ENCODE peak calls at places on chromosome 4, in seven cellular contexts. P is GM23338, K is IMR-90, Q is fibroblast of lung, A is mesendoderm, G is HCT116, E is SK-N-SH. Y is an unnamed sample. For H3K27me3 and H3K36me3, the result is how much of the 10 kb centered on the place peaks cover.

GRCh38 chr4:130808492-130808891 is 1712.5 kb downstream of the C4orf33 start:
- DNase-seq in P (peak), K (no peak), Q (peak), A (peak), G (peak), E (peak), Y (peak)

GRCh38 chr4:76947369-76947768 is 2.2 kb upstream of the SEPTIN11 start:
- DNase-seq in P (no peak), K (no peak), Q (no peak), A (peak), G (no peak), E (no peak), Y (no peak)

GRCh38 chr4:76611611-76612010 is 176.6 kb downstream of the SHROOM3 start:
- DNase-seq in P (no peak), K (peak), Q (no peak), A (no peak), G (no peak), E (no peak), Y (no peak)

GRCh38 chr4:73620115-73620792 is at the start of gene RASSF6:
- DNase-seq in P (peak), K (no peak), Q (no peak), A (peak), G (peak), E (no peak), Y (peak)

GRCh38 chr4:8855781-8856245 is 15.8 kb downstream of the HMX1 start:
- DNase-seq in P (peak), K (no peak), Q (no peak), A (peak), G (no peak), E (no peak), Y (no peak)

GRCh38 chr4:104860227-104861123 is 286.2 kb upstream of the TET2 start:
- DNase-seq in P (peak), K (peak), Q (peak), A (peak), G (peak), E (peak), Y (peak)

GRCh38 chr4:1050486-1051213 is 39.2 kb downstream of the FGFRL1 start:
- DNase-seq in P (no peak), K (no peak), Q (peak), A (peak), G (no peak), E (peak), Y (no peak)

GRCh38 chr4:37803348-37803973 is 23.0 kb upstream of the PGM2 start:
- DNase-seq in P (peak), K (peak), Q (peak), A (peak), G (no peak), E (peak), Y (peak)

GRCh38 chr4:121656269-121656641 is 40.5 kb downstream of the ANXA5 start:
- DNase-seq in P (peak), K (peak), Q (peak), A (peak), G (peak), E (peak), Y (peak)

GRCh38 chr4:8259743-8260430 is 9.7 kb upstream of the HTRA3 start:
- DNase-seq in P (no peak), K (no peak), Q (no peak), A (no peak), G (no peak), E (no peak), Y (no peak)

GRCh38 chr4:179893967-179894590 is 2349.1 kb upstream of the TENM3 start:
- DNase-seq in P (no peak), K (peak), Q (peak), A (no peak), G (no peak), E (no peak), Y (no peak)

GRCh38 chr4:76898949-76899640 is 1.2 kb upstream of the SOWAHB start:
- DNase-seq in P (peak), K (no peak), Q (no peak), A (peak), G (no peak), E (no peak), Y (no peak)

GRCh38 chr4:648579-649292 is 23.4 kb downstream of the PDE6B start:
- DNase-seq in P (no peak), K (no peak), Q (no peak), A (peak), G (no peak), E (no peak), Y (no peak)

GRCh38 chr4:145786261-145786660 is 106.3 kb downstream of the C4orf51 start:
- DNase-seq in P (no peak), K (no peak), Q (no peak), A (no peak), G (no peak), E (no peak), Y (no peak)

GRCh38 chr4:125187221-125187620 is 127.5 kb upstream of the FAT4 start:
- DNase-seq in P (no peak), K (peak), Q (peak), A (no peak), G (no peak), E (no peak), Y (no peak)

GRCh38 chr4:132540268-132540667 is 608.8 kb upstream of the PCDH10 start:
- DNase-seq in P (no peak), K (no peak), Q (no peak), A (peak), G (no peak), E (no peak), Y (no peak)

GRCh38 chr4:188986271-188986689 is 847.0 kb downstream of the TRIML1 start:
- DNase-seq in P (no peak), K (peak), Q (peak), A (no peak), G (no peak), E (no peak), Y (peak)

GRCh38 chr4:7358100-7358735 is 76.5 kb downstream of the PSAPL1 start:
- DNase-seq in P (no peak), K (peak), Q (peak), A (peak), G (peak), E (no peak), Y (no peak)

GRCh38 chr4:143127621-143128020 is 57.1 kb upstream of the USP38 start:
- DNase-seq in P (no peak), K (no peak), Q (no peak), A (no peak), G (no peak), E (peak), Y (no peak)

GRCh38 chr4:385934-386707 is 48.5 kb downstream of the ZNF141 start:
- DNase-seq in P (peak), K (no peak), Q (no peak), A (no peak), G (no peak), E (peak), Y (no peak)

GRCh38 chr4:1971456-1972200 is 37.1 kb downstream of the NELFA start:
- DNase-seq in P (no peak), K (no peak), Q (no peak), A (no peak), G (no peak), E (no peak), Y (no peak)

GRCh38 chr4:103948244-103949018 is 228.6 kb upstream of the TACR3 start:
- DNase-seq in P (peak), K (no peak), Q (no peak), A (peak), G (no peak), E (no peak), Y (no peak)

GRCh38 chr4:27024807-27025206 is 164.2 kb downstream of the STIM2 start:
- DNase-seq in P (no peak), K (no peak), Q (no peak), A (peak), G (no peak), E (no peak), Y (no peak)

GRCh38 chr4:70715097-70715496 is 6.7 kb upstream of the RUFY3 start:
- DNase-seq in P (no peak), K (peak), Q (peak), A (no peak), G (no peak), E (no peak), Y (no peak)

GRCh38 chr4:2937146-2937857 is 25.9 kb downstream of the NOP14 start:
- DNase-seq in P (no peak), K (no peak), Q (no peak), A (no peak), G (peak), E (no peak), Y (no peak)

GRCh38 chr4:23279377-23279988 is 586.7 kb downstream of the GBA3 start:
- DNase-seq in P (no peak), K (no peak), Q (peak), A (no peak), G (no peak), E (no peak), Y (no peak)

DNA sequence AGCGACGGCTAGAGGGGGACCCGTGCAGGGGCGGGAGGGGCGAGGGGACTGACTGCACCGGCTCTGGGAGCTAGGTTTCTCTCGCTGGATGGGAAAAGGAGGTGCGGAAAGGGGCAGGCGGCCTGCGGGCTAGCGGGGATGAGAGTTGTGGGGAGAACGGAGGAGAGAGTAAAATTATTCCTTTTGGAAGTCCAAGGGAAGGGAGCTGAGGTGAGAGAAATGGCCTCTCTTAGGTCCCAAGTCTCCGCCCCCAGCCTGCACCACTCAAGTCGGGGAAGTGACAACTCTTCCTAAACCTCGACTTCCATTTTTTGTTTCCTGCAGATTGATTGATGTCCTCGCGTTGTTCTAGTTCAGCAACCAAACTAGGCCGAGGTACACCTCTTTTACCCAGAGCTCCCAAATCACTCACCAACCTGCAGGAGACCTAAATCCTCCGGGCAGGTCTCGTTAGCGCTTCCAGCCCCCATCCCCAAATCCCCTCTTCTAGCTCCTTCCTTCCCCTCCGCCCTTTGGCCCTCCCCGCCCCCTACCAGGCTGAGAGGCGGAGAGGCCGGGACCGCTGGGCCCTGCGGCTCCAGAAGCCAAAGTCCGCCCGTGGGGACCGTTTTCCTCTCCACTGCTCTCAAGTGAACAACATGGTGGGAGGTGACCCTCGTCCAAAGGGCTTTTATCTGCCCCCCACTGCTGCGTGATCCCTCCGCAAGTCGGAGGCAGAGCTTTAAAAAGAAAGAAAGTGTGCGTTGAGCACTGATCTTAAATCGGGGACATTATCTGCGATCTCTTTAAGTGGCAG is 7.3 kb downstream of the PITX2 start:
- DNase-seq in P (peak), K (no peak), Q (no peak), A (peak), G (no peak), E (no peak), Y (no peak)
- H3K27me3 ChIP-seq in P (half or more), K (half or more), Q (half or more), A (under half), G (under half), E (half or more), Y (under half)

GRCh38 chr4:185721190-185721948 is 90.6 kb downstream of the SORBS2 start:
- DNase-seq in P (no peak), K (no peak), Q (peak), A (no peak), G (no peak), E (no peak), Y (no peak)
- H3K4me2 ChIP-seq in P (no peak), K (no peak), Q (no peak), A (no peak), G (no peak), E (no peak), Y (no peak)

GRCh38 chr4:184123009-184123408 is 94.7 kb downstream of the ENPP6 start:
- DNase-seq in P (no peak), K (no peak), Q (no peak), A (no peak), G (no peak), E (no peak), Y (no peak)
- H3K36me3 ChIP-seq in P (under half), K (under half), Q (under half), A (under half), G (under half), E (under half), Y (under half)

GRCh38 chr4:14857475-14857874 is 144.8 kb upstream of the CPEB2 start:
- DNase-seq in P (no peak), K (no peak), Q (no peak), A (no peak), G (no peak), E (no peak), Y (no peak)

GRCh38 chr4:14856076-14856926 is 146.0 kb upstream of the CPEB2 start:
- DNase-seq in P (no peak), K (peak), Q (peak), A (peak), G (peak), E (no peak), Y (no peak)

GRCh38 chr4:14856927-14857220 is 145.4 kb upstream of the CPEB2 start:
- DNase-seq in P (no peak), K (no peak), Q (no peak), A (no peak), G (no peak), E (no peak), Y (no peak)

GRCh38 chr4:14855719-14856075 is 146.6 kb upstream of the CPEB2 start:
- DNase-seq in P (no peak), K (no peak), Q (no peak), A (no peak), G (no peak), E (no peak), Y (no peak)

GRCh38 chr4:14857986-14858385 is 144.3 kb upstream of the CPEB2 start:
- DNase-seq in P (no peak), K (no peak), Q (no peak), A (no peak), G (no peak), E (no peak), Y (no peak)
- H3K27me3 ChIP-seq in P (under half), K (under half), Q (under half), A (under half), G (under half), E (under half), Y (under half)

GRCh38 chr4:184368731-184369130 is 105.6 kb downstream of the IRF2 start:
- DNase-seq in P (no peak), K (no peak), Q (no peak), A (no peak), G (no peak), E (no peak), Y (no peak)

GRCh38 chr4:184371390-184371787 is 103.0 kb downstream of the IRF2 start:
- DNase-seq in P (no peak), K (no peak), Q (no peak), A (no peak), G (no peak), E (peak), Y (no peak)

GRCh38 chr4:184369871-184370270 is 104.5 kb downstream of the IRF2 start:
- DNase-seq in P (no peak), K (no peak), Q (no peak), A (no peak), G (no peak), E (no peak), Y (peak)

GRCh38 chr4:184368290-184368689 is 106.1 kb downstream of the IRF2 start:
- DNase-seq in P (no peak), K (no peak), Q (no peak), A (no peak), G (no peak), E (no peak), Y (no peak)

GRCh38 chr4:184370711-184371389 is 103.5 kb downstream of the IRF2 start:
- DNase-seq in P (no peak), K (peak), Q (peak), A (no peak), G (no peak), E (no peak), Y (no peak)
- H3K4me2 ChIP-seq in P (no peak), K (no peak), Q (no peak), A (no peak), G (no peak), E (no peak), Y (no peak)

GRCh38 chr4:153297116-153297515 is 47.4 kb upstream of the MND1 start:
- DNase-seq in P (no peak), K (no peak), Q (no peak), A (no peak), G (no peak), E (no peak), Y (no peak)
- H3K36me3 ChIP-seq in P (under half), K (under half), Q (under half), A (under half), G (under half), E (under half), Y (under half)

DNA sequence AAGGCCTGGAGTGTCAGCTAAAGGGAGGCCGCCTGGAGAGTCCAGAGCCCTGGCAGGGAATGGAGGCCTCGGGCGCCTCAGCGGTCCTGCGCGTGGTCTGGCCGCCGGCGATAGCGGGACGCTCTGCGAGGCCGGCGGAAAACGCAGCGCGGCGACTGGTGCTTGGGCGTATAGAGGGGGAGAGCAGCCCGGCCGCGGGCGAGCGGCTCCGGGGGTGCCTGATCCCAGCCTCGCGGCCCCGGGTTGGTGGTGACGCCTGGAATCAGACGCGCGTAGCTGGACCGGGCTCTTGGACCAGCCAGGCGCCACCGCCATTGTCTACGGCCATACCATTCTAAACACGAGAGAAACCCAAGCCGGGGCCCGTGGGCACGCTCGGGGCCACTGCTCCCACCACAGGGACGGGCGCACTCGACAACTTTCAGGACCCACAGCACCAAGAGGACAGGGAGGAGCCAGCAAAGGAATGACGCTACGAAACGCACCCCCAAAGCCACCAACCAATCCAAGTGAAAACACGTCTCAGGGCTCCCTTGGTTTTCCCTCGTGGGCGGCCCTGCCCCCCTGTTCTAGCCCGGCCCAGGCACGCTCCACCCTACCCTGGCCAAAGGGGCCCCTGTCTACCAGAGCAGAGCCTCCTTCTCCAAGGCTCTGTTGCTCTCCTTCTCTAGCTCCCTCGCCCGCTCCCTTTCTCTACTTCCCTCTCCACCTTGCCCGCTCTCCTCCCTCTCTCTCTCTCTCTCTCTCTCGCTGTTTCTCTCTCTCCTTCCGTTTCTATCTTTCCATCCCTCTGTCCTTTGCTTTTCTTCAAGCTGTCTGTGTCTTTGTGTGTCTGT is 7.8 kb downstream of the FRG2 start:
- DNase-seq in P (peak), K (no peak), Q (no peak), A (peak), G (no peak), E (peak), Y (no peak)
- H3K27me3 ChIP-seq in P (half or more), K (half or more), Q (under half), A (under half), G (under half), E (under half), Y (under half)

GRCh38 chr4:141459020-141459419 is 177.4 kb upstream of the IL15 start:
- DNase-seq in P (no peak), K (no peak), Q (peak), A (no peak), G (no peak), E (no peak), Y (no peak)

GRCh38 chr4:141462361-141462760 is 174.0 kb upstream of the IL15 start:
- DNase-seq in P (no peak), K (peak), Q (no peak), A (no peak), G (no peak), E (no peak), Y (no peak)

GRCh38 chr4:141455651-141456050 is 180.7 kb upstream of the IL15 start:
- DNase-seq in P (no peak), K (peak), Q (no peak), A (no peak), G (no peak), E (no peak), Y (no peak)

GRCh38 chr4:141457653-141458052 is 178.7 kb upstream of the IL15 start:
- DNase-seq in P (no peak), K (no peak), Q (no peak), A (no peak), G (no peak), E (no peak), Y (no peak)

GRCh38 chr4:141458501-141458900 is 177.9 kb upstream of the IL15 start:
- DNase-seq in P (no peak), K (peak), Q (peak), A (peak), G (no peak), E (no peak), Y (no peak)
- H3K4me2 ChIP-seq in P (no peak), K (no peak), Q (no peak), A (no peak), G (no peak), E (no peak), Y (no peak)

GRCh38 chr4:88029556-88029955 is 22.1 kb downstream of the PKD2 start:
- DNase-seq in P (no peak), K (peak), Q (no peak), A (no peak), G (no peak), E (no peak), Y (no peak)
- H3K36me3 ChIP-seq in P (under half), K (under half), Q (under half), A (under half), G (under half), E (under half), Y (under half)

DNA sequence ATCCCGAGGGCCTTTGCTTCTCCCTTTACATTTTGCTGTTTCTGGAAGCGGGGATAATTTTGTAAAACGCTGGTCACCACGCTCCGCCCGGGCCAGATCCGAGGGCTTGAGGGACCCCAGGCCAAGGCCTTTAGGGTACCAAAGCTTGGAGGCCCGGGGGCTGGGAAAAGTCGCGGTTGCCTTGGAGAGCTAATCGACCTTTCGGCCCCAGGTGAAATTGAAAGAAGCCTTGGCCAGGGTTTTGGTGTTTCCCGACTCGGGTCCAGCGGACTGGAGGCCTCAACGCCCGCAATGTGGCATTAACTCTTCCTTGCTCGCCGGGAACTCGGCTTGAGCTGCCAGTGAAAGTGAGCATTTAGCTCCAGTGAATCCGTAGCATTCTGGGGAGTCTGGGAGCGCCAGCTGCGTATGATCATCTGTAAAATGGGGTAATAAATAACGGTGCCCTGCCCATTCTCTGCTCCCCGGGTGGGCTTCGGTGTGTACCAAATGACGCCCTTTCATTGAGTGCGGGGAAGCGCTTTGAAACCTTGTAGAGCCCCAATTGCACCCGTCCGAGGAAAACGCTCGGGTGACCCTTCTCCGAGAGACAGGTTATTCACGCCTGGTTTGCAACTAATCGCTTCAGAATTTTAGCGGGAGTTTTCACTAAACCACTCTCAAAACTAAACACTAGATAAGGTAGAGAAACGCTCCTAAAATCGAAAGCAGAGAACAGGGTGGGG is 4.4 kb downstream of the NKX3-2 start:
- DNase-seq in P (peak), K (no peak), Q (no peak), A (no peak), G (no peak), E (peak), Y (peak)
- H3K27me3 ChIP-seq in P (half or more), K (half or more), Q (half or more), A (half or more), G (under half), E (half or more), Y (under half)